ENCODE peak calls at places on chromosomes 2 and 18, in seven cellular contexts. One of them, this sample, is unnamed.

GRCh38 chr2:70613510-70613909 is 59.9 kb upstream of the TGFA start:
- DNase-seq in non-pigmented ciliary epithelial cell: no peak
- DNase-seq in astrocyte of the cerebellum: no peak
- DNase-seq in posterior vena cava: no peak
- DNase-seq in EL: no peak
- DNase-seq in MM.1S: no peak
- DNase-seq in B cell: no peak
- DNase-seq in this sample: no peak

GRCh38 chr18:48208432-48208948 is 200.7 kb downstream of the ZBTB7C start:
- DNase-seq in non-pigmented ciliary epithelial cell: no peak
- DNase-seq in astrocyte of the cerebellum: no peak
- DNase-seq in posterior vena cava: no peak
- DNase-seq in EL: no peak
- DNase-seq in MM.1S: no peak
- DNase-seq in B cell: no peak
- DNase-seq in this sample: no peak

GRCh38 chr2:227456772-227457171 is 15.2 kb upstream of the AGFG1 start:
- DNase-seq in non-pigmented ciliary epithelial cell: no peak
- DNase-seq in astrocyte of the cerebellum: no peak
- DNase-seq in posterior vena cava: no peak
- DNase-seq in EL: peak; percentile 39
- DNase-seq in MM.1S: no peak
- DNase-seq in B cell: no peak
- DNase-seq in this sample: no peak

GRCh38 chr2:50346586-50347351 is 685.2 kb downstream of the NRXN1 start:
- DNase-seq in non-pigmented ciliary epithelial cell: no peak
- DNase-seq in astrocyte of the cerebellum: no peak
- DNase-seq in posterior vena cava: no peak
- DNase-seq in EL: no peak
- DNase-seq in MM.1S: no peak
- DNase-seq in B cell: no peak
- DNase-seq in this sample: no peak

GRCh38 chr2:1633092-1633721 is 111.1 kb downstream of the PXDN start:
- DNase-seq in non-pigmented ciliary epithelial cell: no peak
- DNase-seq in astrocyte of the cerebellum: no peak
- DNase-seq in posterior vena cava: peak; percentile 62
- DNase-seq in EL: no peak
- DNase-seq in MM.1S: no peak
- DNase-seq in B cell: no peak
- DNase-seq in this sample: no peak

GRCh38 chr2:224345492-224345891 is 56.4 kb downstream of the FAM124B start:
- DNase-seq in non-pigmented ciliary epithelial cell: no peak
- DNase-seq in astrocyte of the cerebellum: no peak
- DNase-seq in posterior vena cava: no peak
- DNase-seq in EL: no peak
- DNase-seq in MM.1S: no peak
- DNase-seq in B cell: no peak
- DNase-seq in this sample: no peak

GRCh38 chr2:238908960-238909951 is 61.4 kb downstream of the TWIST2 start:
- DNase-seq in non-pigmented ciliary epithelial cell: no peak
- DNase-seq in astrocyte of the cerebellum: no peak
- DNase-seq in posterior vena cava: peak; percentile 85
- DNase-seq in EL: no peak
- DNase-seq in MM.1S: no peak
- DNase-seq in B cell: no peak
- DNase-seq in this sample: no peak

GRCh38 chr2:201938151-201938815 is 95.4 kb upstream of the FZD7 start:
- DNase-seq in non-pigmented ciliary epithelial cell: peak; percentile 46
- DNase-seq in astrocyte of the cerebellum: no peak
- DNase-seq in posterior vena cava: no peak
- DNase-seq in EL: no peak
- DNase-seq in MM.1S: no peak
- DNase-seq in B cell: no peak
- DNase-seq in this sample: no peak

GRCh38 chr2:179622635-179623034 is 238.8 kb downstream of the ZNF385B start:
- DNase-seq in non-pigmented ciliary epithelial cell: no peak
- DNase-seq in astrocyte of the cerebellum: no peak
- DNase-seq in posterior vena cava: no peak
- DNase-seq in EL: no peak
- DNase-seq in MM.1S: no peak
- DNase-seq in B cell: no peak
- DNase-seq in this sample: no peak

GRCh38 chr18:45493830-45494229 is 121.4 kb upstream of the SLC14A2 start:
- DNase-seq in non-pigmented ciliary epithelial cell: no peak
- DNase-seq in astrocyte of the cerebellum: no peak
- DNase-seq in posterior vena cava: no peak
- DNase-seq in EL: no peak
- DNase-seq in MM.1S: no peak
- DNase-seq in B cell: no peak
- DNase-seq in this sample: no peak

GRCh38 chr2:169073211-169073971 is 4.0 kb downstream of the DHRS9 start:
- DNase-seq in non-pigmented ciliary epithelial cell: no peak
- DNase-seq in astrocyte of the cerebellum: no peak
- DNase-seq in posterior vena cava: no peak
- DNase-seq in EL: no peak
- DNase-seq in MM.1S: no peak
- DNase-seq in B cell: no peak
- DNase-seq in this sample: no peak

GRCh38 chr2:218879881-218880748 is 537 bp upstream of the WNT10A start:
- DNase-seq in non-pigmented ciliary epithelial cell: no peak
- DNase-seq in astrocyte of the cerebellum: no peak
- DNase-seq in posterior vena cava: peak; percentile 81
- DNase-seq in EL: no peak
- DNase-seq in MM.1S: peak; percentile 97
- DNase-seq in B cell: peak; percentile 97
- DNase-seq in this sample: peak; percentile 83

GRCh38 chr2:53593891-53594585 is 173.6 kb upstream of the CHAC2 start:
- DNase-seq in non-pigmented ciliary epithelial cell: peak; percentile 47
- DNase-seq in astrocyte of the cerebellum: peak; percentile 80
- DNase-seq in posterior vena cava: no peak
- DNase-seq in EL: peak; percentile 78
- DNase-seq in MM.1S: no peak
- DNase-seq in B cell: no peak
- DNase-seq in this sample: no peak

GRCh38 chr2:174004900-174005605 is 39.9 kb upstream of the SP3 start:
- DNase-seq in non-pigmented ciliary epithelial cell: no peak
- DNase-seq in astrocyte of the cerebellum: peak; percentile 85
- DNase-seq in posterior vena cava: no peak
- DNase-seq in EL: peak; percentile 74
- DNase-seq in MM.1S: no peak
- DNase-seq in B cell: no peak
- DNase-seq in this sample: no peak

GRCh38 chr18:50451100-50451842 is 76.4 kb downstream of the SKA1 start:
- DNase-seq in non-pigmented ciliary epithelial cell: no peak
- DNase-seq in astrocyte of the cerebellum: no peak
- DNase-seq in posterior vena cava: no peak
- DNase-seq in EL: no peak
- DNase-seq in MM.1S: no peak
- DNase-seq in B cell: no peak
- DNase-seq in this sample: no peak

GRCh38 chr2:105235388-105236059 is 6.0 kb upstream of the GPR45 start:
- DNase-seq in non-pigmented ciliary epithelial cell: peak; percentile 54
- DNase-seq in astrocyte of the cerebellum: peak; percentile 74
- DNase-seq in posterior vena cava: peak; percentile 91
- DNase-seq in EL: peak; percentile 82
- DNase-seq in MM.1S: peak; percentile 74
- DNase-seq in B cell: peak; percentile 54
- DNase-seq in this sample: no peak

GRCh38 chr2:138846216-138846821 is 66.1 kb upstream of the NXPH2 start:
- DNase-seq in non-pigmented ciliary epithelial cell: no peak
- DNase-seq in astrocyte of the cerebellum: no peak
- DNase-seq in posterior vena cava: no peak
- DNase-seq in EL: peak; percentile 5
- DNase-seq in MM.1S: peak; percentile 64
- DNase-seq in B cell: no peak
- DNase-seq in this sample: peak; percentile 5

GRCh38 chr18:74582642-74583041 is 15.0 kb upstream of the ZNF407 start:
- DNase-seq in non-pigmented ciliary epithelial cell: no peak
- DNase-seq in astrocyte of the cerebellum: no peak
- DNase-seq in posterior vena cava: no peak
- DNase-seq in EL: no peak
- DNase-seq in MM.1S: no peak
- DNase-seq in B cell: no peak
- DNase-seq in this sample: no peak

GRCh38 chr2:240162032-240162431 is 21.6 kb upstream of the OTOS start:
- DNase-seq in non-pigmented ciliary epithelial cell: no peak
- DNase-seq in astrocyte of the cerebellum: no peak
- DNase-seq in posterior vena cava: peak; percentile 66
- DNase-seq in EL: no peak
- DNase-seq in MM.1S: no peak
- DNase-seq in B cell: no peak
- DNase-seq in this sample: no peak

GRCh38 chr2:29039718-29040480 is 34.4 kb downstream of the PCARE start:
- DNase-seq in non-pigmented ciliary epithelial cell: no peak
- DNase-seq in astrocyte of the cerebellum: no peak
- DNase-seq in posterior vena cava: peak; percentile 18
- DNase-seq in EL: no peak
- DNase-seq in MM.1S: peak; percentile 47
- DNase-seq in B cell: no peak
- DNase-seq in this sample: no peak

GRCh38 chr2:65383571-65384488 is 48.6 kb downstream of the SPRED2 start:
- DNase-seq in non-pigmented ciliary epithelial cell: no peak
- DNase-seq in astrocyte of the cerebellum: no peak
- DNase-seq in posterior vena cava: no peak
- DNase-seq in EL: no peak
- DNase-seq in MM.1S: peak; percentile 36
- DNase-seq in B cell: no peak
- DNase-seq in this sample: no peak

GRCh38 chr2:230586328-230586982 is 126.2 kb upstream of the CAB39 start:
- DNase-seq in non-pigmented ciliary epithelial cell: peak; percentile 11
- DNase-seq in astrocyte of the cerebellum: no peak
- DNase-seq in posterior vena cava: no peak
- DNase-seq in EL: peak; percentile 23
- DNase-seq in MM.1S: no peak
- DNase-seq in B cell: no peak
- DNase-seq in this sample: no peak

GRCh38 chr2:181632733-181633401 is 24.0 kb downstream of the CERKL start:
- DNase-seq in non-pigmented ciliary epithelial cell: no peak
- DNase-seq in astrocyte of the cerebellum: no peak
- DNase-seq in posterior vena cava: no peak
- DNase-seq in EL: no peak
- DNase-seq in MM.1S: no peak
- DNase-seq in B cell: no peak
- DNase-seq in this sample: no peak

GRCh38 chr18:32362484-32362883 is 108.2 kb downstream of the GAREM1 start:
- DNase-seq in non-pigmented ciliary epithelial cell: no peak
- DNase-seq in astrocyte of the cerebellum: no peak
- DNase-seq in posterior vena cava: no peak
- DNase-seq in EL: no peak
- DNase-seq in MM.1S: no peak
- DNase-seq in B cell: no peak
- DNase-seq in this sample: no peak

GRCh38 chr2:111226797-111227700 is 106.3 kb downstream of the BCL2L11 start:
- DNase-seq in non-pigmented ciliary epithelial cell: no peak
- DNase-seq in astrocyte of the cerebellum: peak; percentile 78
- DNase-seq in posterior vena cava: no peak
- DNase-seq in EL: peak; percentile 47
- DNase-seq in MM.1S: no peak
- DNase-seq in B cell: no peak
- DNase-seq in this sample: no peak

GRCh38 chr2:204877691-204878090 is 332.4 kb downstream of the PARD3B start:
- DNase-seq in non-pigmented ciliary epithelial cell: no peak
- DNase-seq in astrocyte of the cerebellum: no peak
- DNase-seq in posterior vena cava: no peak
- DNase-seq in EL: no peak
- DNase-seq in MM.1S: no peak
- DNase-seq in B cell: no peak
- DNase-seq in this sample: no peak

GRCh38 chr2:169828141-169828811 is 1.0 kb downstream of the UBR3 start:
- DNase-seq in non-pigmented ciliary epithelial cell: no peak
- DNase-seq in astrocyte of the cerebellum: no peak
- DNase-seq in posterior vena cava: no peak
- DNase-seq in EL: peak; percentile 67
- DNase-seq in MM.1S: peak; percentile 59
- DNase-seq in B cell: peak; percentile 61
- DNase-seq in this sample: peak; percentile 38

GRCh38 chr2:149679286-149679685 is 91.7 kb upstream of the MMADHC start:
- DNase-seq in non-pigmented ciliary epithelial cell: no peak
- DNase-seq in astrocyte of the cerebellum: no peak
- DNase-seq in posterior vena cava: no peak
- DNase-seq in EL: peak; percentile 75
- DNase-seq in MM.1S: no peak
- DNase-seq in B cell: no peak
- DNase-seq in this sample: no peak

GRCh38 chr2:148900350-148900749 is 25.3 kb downstream of the KIF5C start:
- DNase-seq in non-pigmented ciliary epithelial cell: no peak
- DNase-seq in astrocyte of the cerebellum: no peak
- DNase-seq in posterior vena cava: no peak
- DNase-seq in EL: no peak
- DNase-seq in MM.1S: no peak
- DNase-seq in B cell: no peak
- DNase-seq in this sample: no peak

GRCh38 chr18:44927127-44927849 is 246.6 kb downstream of the SETBP1 start:
- DNase-seq in non-pigmented ciliary epithelial cell: no peak
- DNase-seq in astrocyte of the cerebellum: no peak
- DNase-seq in posterior vena cava: no peak
- DNase-seq in EL: peak; percentile 42
- DNase-seq in MM.1S: no peak
- DNase-seq in B cell: no peak
- DNase-seq in this sample: no peak

GRCh38 chr2:854460-854859 is 96.2 kb upstream of the SNTG2 start:
- DNase-seq in non-pigmented ciliary epithelial cell: no peak
- DNase-seq in astrocyte of the cerebellum: no peak
- DNase-seq in posterior vena cava: no peak
- DNase-seq in EL: peak; percentile 13
- DNase-seq in MM.1S: no peak
- DNase-seq in B cell: no peak
- DNase-seq in this sample: no peak

GRCh38 chr18:69898241-69898861 is 49.3 kb downstream of the CD226 start:
- DNase-seq in non-pigmented ciliary epithelial cell: no peak
- DNase-seq in astrocyte of the cerebellum: peak; percentile 52
- DNase-seq in posterior vena cava: no peak
- DNase-seq in EL: no peak
- DNase-seq in MM.1S: no peak
- DNase-seq in B cell: no peak
- DNase-seq in this sample: no peak

GRCh38 chr2:27150639-27151230 is 1.9 kb downstream of the TCF23 start:
- DNase-seq in non-pigmented ciliary epithelial cell: no peak
- DNase-seq in astrocyte of the cerebellum: no peak
- DNase-seq in posterior vena cava: peak; percentile 64
- DNase-seq in EL: no peak
- DNase-seq in MM.1S: no peak
- DNase-seq in B cell: no peak
- DNase-seq in this sample: no peak

GRCh38 chr2:150165988-150166965 is 321.2 kb downstream of the RND3 start:
- DNase-seq in non-pigmented ciliary epithelial cell: no peak
- DNase-seq in astrocyte of the cerebellum: peak; percentile 76
- DNase-seq in posterior vena cava: no peak
- DNase-seq in EL: no peak
- DNase-seq in MM.1S: no peak
- DNase-seq in B cell: no peak
- DNase-seq in this sample: no peak

GRCh38 chr2:204268458-204268857 is 276.8 kb upstream of the PARD3B start:
- DNase-seq in non-pigmented ciliary epithelial cell: no peak
- DNase-seq in astrocyte of the cerebellum: no peak
- DNase-seq in posterior vena cava: no peak
- DNase-seq in EL: no peak
- DNase-seq in MM.1S: no peak
- DNase-seq in B cell: no peak
- DNase-seq in this sample: no peak

This sample was measured in GM12892.